ENCODE peak calls at places on chromosomes 12 and 14, in ten cellular contexts. S is heart left ventricle; L is NB4; A is cardiac fibroblast; N is GM12865; V is tibial nerve; E is astrocyte of the cerebellum; D is MG63; I is GM12878; U is CD8-positive, alpha-beta memory T cell. Z is an unnamed sample.

GRCh38 chr12:9721394-9722092 is 11.4 kb downstream of the CLECL1 start:
- DNase-seq in U (no peak), E (no peak), N (peak; percentile 85), L (no peak), S (no peak), D (no peak), V (no peak), A (peak; percentile 28), I (peak; percentile 77), Z (no peak)

GRCh38 chr12:96427269-96427729 is 27.1 kb upstream of the CDK17 start:
- DNase-seq in I (no peak), N (no peak), E (peak; percentile 99), A (peak; percentile 100), V (peak; percentile 47), U (no peak), D (peak; percentile 97), S (peak; percentile 84), L (no peak), Z (peak; percentile 87)

GRCh38 chr14:61578745-61579144 is 116.6 kb upstream of the HIF1A start:
- DNase-seq in I (no peak), V (no peak), L (peak; percentile 29), N (no peak), D (no peak), S (no peak), E (no peak), U (no peak), A (no peak), Z (no peak)

GRCh38 chr12:103840399-103840880 is 594 bp downstream of the NT5DC3 start:
- DNase-seq in N (peak; percentile 40), A (no peak), L (peak; percentile 67), U (no peak), I (no peak), S (peak; percentile 38), D (peak; percentile 57), E (no peak), V (no peak), Z (no peak)

GRCh38 chr12:126353604-126354003 is 1288.4 kb downstream of the AACS start:
- DNase-seq in I (no peak), S (no peak), V (no peak), A (peak; percentile 14), N (no peak), D (peak; percentile 14), L (no peak), U (no peak), E (peak; percentile 39), Z (no peak)

GRCh38 chr12:46256942-46257341 is 11.9 kb downstream of the SLC38A1 start:
- DNase-seq in L (no peak), D (no peak), V (no peak), I (no peak), U (no peak), A (no peak), N (no peak), S (no peak), E (no peak), Z (no peak)

GRCh38 chr14:79638647-79639266 is 572.5 kb downstream of the DIO2 start:
- DNase-seq in E (no peak), N (no peak), L (no peak), D (no peak), S (no peak), U (no peak), V (no peak), I (no peak), A (no peak), Z (no peak)

GRCh38 chr12:102806110-102806509 is 110.9 kb downstream of the PAH start:
- DNase-seq in L (no peak), E (no peak), V (no peak), D (no peak), S (no peak), I (no peak), A (no peak), U (no peak), N (no peak), Z (no peak)

GRCh38 chr12:18224745-18225144 is 36.6 kb upstream of the PIK3C2G start:
- DNase-seq in L (peak; percentile 39), A (peak; percentile 62), V (no peak), S (no peak), I (no peak), E (peak; percentile 43), N (peak; percentile 48), D (no peak), U (no peak), Z (no peak)

GRCh38 chr12:13192719-13193118 is 3.8 kb upstream of the EMP1 start:
- DNase-seq in I (no peak), U (no peak), S (no peak), N (no peak), A (no peak), D (no peak), E (no peak), V (no peak), L (no peak), Z (no peak)

GRCh38 chr12:46071335-46071734 is 81.0 kb upstream of the SCAF11 start:
- DNase-seq in L (no peak), N (peak; percentile 41), S (no peak), V (no peak), I (no peak), U (no peak), D (no peak), E (no peak), A (no peak), Z (no peak)

GRCh38 chr14:70897475-70897874 is 9.8 kb upstream of the PCNX1 start:
- DNase-seq in S (no peak), E (peak; percentile 74), N (no peak), D (no peak), U (no peak), A (peak; percentile 76), I (no peak), V (no peak), L (no peak), Z (no peak)

GRCh38 chr12:15443611-15444010 is 121.3 kb downstream of the PTPRO start:
- DNase-seq in S (no peak), E (no peak), U (no peak), L (no peak), N (no peak), D (no peak), V (no peak), I (no peak), A (no peak), Z (no peak)

GRCh38 chr14:88552859-88553258 is 1.9 kb downstream of the PTPN21 start:
- DNase-seq in I (no peak), L (no peak), D (no peak), S (no peak), U (no peak), V (no peak), N (no peak), E (no peak), A (no peak), Z (no peak)
- H3K4me3 ChIP-seq in I (no peak overlapping the region), L (no peak overlapping the region), D (no peak overlapping the region), S (peak overlapping the region; percentile 73), U (no peak overlapping the region), V (no peak overlapping the region), N (no peak overlapping the region), E (no peak overlapping the region), A (no peak overlapping the region), Z (no peak overlapping the region)

DNA sequence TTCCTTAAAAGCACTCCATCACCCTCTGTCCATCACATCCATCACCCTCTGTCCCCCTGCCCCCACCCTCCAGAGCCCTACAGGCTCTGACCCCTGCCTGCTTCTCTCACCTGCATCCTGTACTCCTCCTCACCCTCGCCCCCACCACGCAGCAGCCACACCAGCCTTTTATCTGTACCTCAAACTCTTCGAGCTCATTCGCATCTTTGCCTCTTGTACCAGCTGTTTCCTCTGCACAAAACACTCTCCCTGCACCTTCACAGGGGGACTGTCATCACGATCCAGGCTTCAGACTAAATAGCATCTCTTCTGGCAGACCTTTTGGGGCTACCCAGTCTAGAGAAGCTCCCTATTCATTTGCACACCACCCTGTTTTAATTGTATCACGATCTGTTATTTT is 24.1 kb downstream of the TMEM229B start:
- DNase-seq in E (no peak), S (no peak), L (no peak), I (no peak), N (no peak), U (no peak), D (no peak), A (no peak), V (no peak), Z (no peak)
- H3K4me3 ChIP-seq in E (no peak overlapping the region), S (no peak overlapping the region), L (no peak overlapping the region), I (no peak overlapping the region), N (no peak overlapping the region), U (no peak overlapping the region), D (no peak overlapping the region), A (no peak overlapping the region), V (no peak overlapping the region), Z (no peak overlapping the region)

DNA sequence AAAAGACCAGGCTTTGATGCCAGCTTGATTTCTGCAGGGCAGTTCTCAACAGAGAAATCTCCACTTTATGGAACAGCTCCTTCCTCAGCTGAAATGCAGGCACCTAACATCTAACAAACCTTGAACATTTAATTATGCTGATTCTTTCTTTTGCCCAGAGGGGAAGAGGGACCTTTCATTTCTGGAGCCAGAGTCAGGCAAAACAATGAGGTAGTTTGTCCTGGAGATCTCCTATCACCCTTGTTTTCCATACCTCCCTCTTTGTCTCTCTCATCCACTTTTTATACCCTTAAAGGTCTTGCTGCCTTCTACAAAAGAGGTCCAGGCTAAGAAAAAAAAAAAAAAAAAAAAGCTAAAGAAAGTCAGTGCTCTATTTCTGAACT is 26.1 kb upstream of the RASSF3 start:
- DNase-seq in D (no peak), E (no peak), L (no peak), I (no peak), U (no peak), S (no peak), V (no peak), A (no peak), N (no peak), Z (no peak)
- H3K4me3 ChIP-seq in D (no peak overlapping the region), E (no peak overlapping the region), L (no peak overlapping the region), I (no peak overlapping the region), U (peak overlapping the region; percentile 58), S (peak overlapping the region; percentile 23), V (no peak overlapping the region), A (no peak overlapping the region), N (no peak overlapping the region), Z (no peak overlapping the region)

GRCh38 chr12:32201096-32201495 is 94.4 kb downstream of the BICD1 start:
- DNase-seq in N (no peak), U (no peak), D (no peak), L (no peak), A (no peak), E (no peak), V (no peak), S (no peak), I (no peak), Z (no peak)

GRCh38 chr12:32201996-32202395 is 95.3 kb downstream of the BICD1 start:
- DNase-seq in D (no peak), A (no peak), N (no peak), E (no peak), S (no peak), I (no peak), L (no peak), U (no peak), V (peak; percentile 18), Z (no peak)

GRCh38 chr12:32197421-32197820 is 90.8 kb downstream of the BICD1 start:
- DNase-seq in N (no peak), L (no peak), D (no peak), U (no peak), E (no peak), A (no peak), S (no peak), V (no peak), I (no peak), Z (no peak)

GRCh38 chr12:32196250-32197198 is 89.9 kb downstream of the BICD1 start:
- DNase-seq in E (no peak), U (no peak), A (no peak), I (no peak), S (no peak), V (no peak), D (no peak), L (no peak), N (no peak), Z (no peak)

GRCh38 chr12:32198555-32198954 is 91.9 kb downstream of the BICD1 start:
- DNase-seq in I (no peak), V (no peak), N (no peak), U (no peak), L (no peak), A (peak; percentile 15), S (no peak), D (peak; percentile 32), E (no peak), Z (no peak)
- H3K4me3 ChIP-seq in I (no peak overlapping the region), V (no peak overlapping the region), N (no peak overlapping the region), U (no peak overlapping the region), L (no peak overlapping the region), A (no peak overlapping the region), S (no peak overlapping the region), D (no peak overlapping the region), E (no peak overlapping the region), Z (no peak overlapping the region)

Z was measured in sigmoid colon.